ENCODE peak calls at places on chromosomes 1 and 21, in ten cellular contexts. One of them, this sample, is unnamed.

GRCh38 chr1:174726167-174726879 is 273.4 kb upstream of the CACYBP start:
- DNase-seq in G401: peak
- DNase-seq in T-helper 1 cell: no peak
- DNase-seq in GM19239: no peak
- DNase-seq in ecto neural progenitor cell: no peak
- DNase-seq in NCI-H1092 treated with DMSO at 0.1 percent for 48 hours: peak
- DNase-seq in SJCRH30: no peak
- DNase-seq in activated CD4-positive, alpha-beta T cell treated with anti-CD3 and anti-CD28 coated beads for 4 hours: no peak
- DNase-seq in bronchial epithelial cell: peak
- DNase-seq in GM23338: peak
- DNase-seq in this sample: no peak

GRCh38 chr1:68346192-68346808 is 103.5 kb downstream of the RPE65 start:
- DNase-seq in G401: peak
- DNase-seq in T-helper 1 cell: no peak
- DNase-seq in GM19239: no peak
- DNase-seq in ecto neural progenitor cell: no peak
- DNase-seq in NCI-H1092 treated with DMSO at 0.1 percent for 48 hours: peak
- DNase-seq in SJCRH30: no peak
- DNase-seq in activated CD4-positive, alpha-beta T cell treated with anti-CD3 and anti-CD28 coated beads for 4 hours: no peak
- DNase-seq in bronchial epithelial cell: peak
- DNase-seq in GM23338: peak
- DNase-seq in this sample: no peak

GRCh38 chr1:204680051-204680450 is 5.5 kb downstream of the LRRN2 start:
- DNase-seq in G401: no peak
- DNase-seq in T-helper 1 cell: no peak
- DNase-seq in GM19239: no peak
- DNase-seq in ecto neural progenitor cell: no peak
- DNase-seq in NCI-H1092 treated with DMSO at 0.1 percent for 48 hours: no peak
- DNase-seq in SJCRH30: no peak
- DNase-seq in activated CD4-positive, alpha-beta T cell treated with anti-CD3 and anti-CD28 coated beads for 4 hours: no peak
- DNase-seq in bronchial epithelial cell: no peak
- DNase-seq in GM23338: no peak
- DNase-seq in this sample: no peak

GRCh38 chr1:90722874-90723273 is 5.8 kb upstream of the BARHL2 start:
- DNase-seq in G401: no peak
- DNase-seq in T-helper 1 cell: no peak
- DNase-seq in GM19239: no peak
- DNase-seq in ecto neural progenitor cell: no peak
- DNase-seq in NCI-H1092 treated with DMSO at 0.1 percent for 48 hours: no peak
- DNase-seq in SJCRH30: no peak
- DNase-seq in activated CD4-positive, alpha-beta T cell treated with anti-CD3 and anti-CD28 coated beads for 4 hours: no peak
- DNase-seq in bronchial epithelial cell: no peak
- DNase-seq in GM23338: no peak
- DNase-seq in this sample: no peak

GRCh38 chr1:218344814-218345672 is at the start of gene TGFB2:
- DNase-seq in G401: peak
- DNase-seq in T-helper 1 cell: no peak
- DNase-seq in GM19239: no peak
- DNase-seq in ecto neural progenitor cell: peak
- DNase-seq in NCI-H1092 treated with DMSO at 0.1 percent for 48 hours: peak
- DNase-seq in SJCRH30: peak
- DNase-seq in activated CD4-positive, alpha-beta T cell treated with anti-CD3 and anti-CD28 coated beads for 4 hours: no peak
- DNase-seq in bronchial epithelial cell: peak
- DNase-seq in GM23338: peak
- DNase-seq in this sample: no peak

GRCh38 chr1:159132271-159132881 is 39.0 kb upstream of the CADM3 start:
- DNase-seq in G401: peak
- DNase-seq in T-helper 1 cell: peak
- DNase-seq in GM19239: peak
- DNase-seq in ecto neural progenitor cell: peak
- DNase-seq in NCI-H1092 treated with DMSO at 0.1 percent for 48 hours: peak
- DNase-seq in SJCRH30: peak
- DNase-seq in activated CD4-positive, alpha-beta T cell treated with anti-CD3 and anti-CD28 coated beads for 4 hours: peak
- DNase-seq in bronchial epithelial cell: peak
- DNase-seq in GM23338: peak
- DNase-seq in this sample: peak

GRCh38 chr1:11540773-11541160 is 61.8 kb downstream of the DISP3 start:
- DNase-seq in G401: no peak
- DNase-seq in T-helper 1 cell: no peak
- DNase-seq in GM19239: no peak
- DNase-seq in ecto neural progenitor cell: no peak
- DNase-seq in NCI-H1092 treated with DMSO at 0.1 percent for 48 hours: no peak
- DNase-seq in SJCRH30: no peak
- DNase-seq in activated CD4-positive, alpha-beta T cell treated with anti-CD3 and anti-CD28 coated beads for 4 hours: no peak
- DNase-seq in bronchial epithelial cell: no peak
- DNase-seq in GM23338: no peak
- DNase-seq in this sample: no peak

GRCh38 chr1:28640766-28641165 is 2.1 kb downstream of the TAF12 start:
- DNase-seq in G401: no peak
- DNase-seq in T-helper 1 cell: peak
- DNase-seq in GM19239: no peak
- DNase-seq in ecto neural progenitor cell: no peak
- DNase-seq in NCI-H1092 treated with DMSO at 0.1 percent for 48 hours: no peak
- DNase-seq in SJCRH30: no peak
- DNase-seq in activated CD4-positive, alpha-beta T cell treated with anti-CD3 and anti-CD28 coated beads for 4 hours: peak
- DNase-seq in bronchial epithelial cell: peak
- DNase-seq in GM23338: peak
- DNase-seq in this sample: no peak

GRCh38 chr1:150511551-150511950 is 3.6 kb downstream of the ECM1 start:
- DNase-seq in G401: no peak
- DNase-seq in T-helper 1 cell: no peak
- DNase-seq in GM19239: no peak
- DNase-seq in ecto neural progenitor cell: no peak
- DNase-seq in NCI-H1092 treated with DMSO at 0.1 percent for 48 hours: peak
- DNase-seq in SJCRH30: no peak
- DNase-seq in activated CD4-positive, alpha-beta T cell treated with anti-CD3 and anti-CD28 coated beads for 4 hours: no peak
- DNase-seq in bronchial epithelial cell: no peak
- DNase-seq in GM23338: no peak
- DNase-seq in this sample: no peak

GRCh38 chr21:36150192-36150711 is 6.4 kb upstream of the DOP1B start:
- DNase-seq in G401: no peak
- DNase-seq in T-helper 1 cell: no peak
- DNase-seq in GM19239: no peak
- DNase-seq in ecto neural progenitor cell: no peak
- DNase-seq in NCI-H1092 treated with DMSO at 0.1 percent for 48 hours: no peak
- DNase-seq in SJCRH30: no peak
- DNase-seq in activated CD4-positive, alpha-beta T cell treated with anti-CD3 and anti-CD28 coated beads for 4 hours: no peak
- DNase-seq in bronchial epithelial cell: no peak
- DNase-seq in GM23338: no peak
- DNase-seq in this sample: no peak

GRCh38 chr1:81151300-81151699 is 649.4 kb upstream of the ADGRL2 start:
- DNase-seq in G401: no peak
- DNase-seq in T-helper 1 cell: no peak
- DNase-seq in GM19239: no peak
- DNase-seq in ecto neural progenitor cell: no peak
- DNase-seq in NCI-H1092 treated with DMSO at 0.1 percent for 48 hours: no peak
- DNase-seq in SJCRH30: no peak
- DNase-seq in activated CD4-positive, alpha-beta T cell treated with anti-CD3 and anti-CD28 coated beads for 4 hours: no peak
- DNase-seq in bronchial epithelial cell: peak
- DNase-seq in GM23338: no peak
- DNase-seq in this sample: no peak

GRCh38 chr1:107272321-107272720 is 131.5 kb downstream of the NTNG1 start:
- DNase-seq in G401: no peak
- DNase-seq in T-helper 1 cell: no peak
- DNase-seq in GM19239: no peak
- DNase-seq in ecto neural progenitor cell: no peak
- DNase-seq in NCI-H1092 treated with DMSO at 0.1 percent for 48 hours: no peak
- DNase-seq in SJCRH30: no peak
- DNase-seq in activated CD4-positive, alpha-beta T cell treated with anti-CD3 and anti-CD28 coated beads for 4 hours: no peak
- DNase-seq in bronchial epithelial cell: peak
- DNase-seq in GM23338: no peak
- DNase-seq in this sample: no peak

GRCh38 chr1:107534632-107535031 is 393.8 kb downstream of the NTNG1 start:
- DNase-seq in G401: no peak
- DNase-seq in T-helper 1 cell: no peak
- DNase-seq in GM19239: no peak
- DNase-seq in ecto neural progenitor cell: no peak
- DNase-seq in NCI-H1092 treated with DMSO at 0.1 percent for 48 hours: no peak
- DNase-seq in SJCRH30: no peak
- DNase-seq in activated CD4-positive, alpha-beta T cell treated with anti-CD3 and anti-CD28 coated beads for 4 hours: no peak
- DNase-seq in bronchial epithelial cell: no peak
- DNase-seq in GM23338: no peak
- DNase-seq in this sample: no peak

GRCh38 chr1:44292641-44293040 is 62.4 kb downstream of the ERI3 start:
- DNase-seq in G401: no peak
- DNase-seq in T-helper 1 cell: no peak
- DNase-seq in GM19239: no peak
- DNase-seq in ecto neural progenitor cell: no peak
- DNase-seq in NCI-H1092 treated with DMSO at 0.1 percent for 48 hours: no peak
- DNase-seq in SJCRH30: no peak
- DNase-seq in activated CD4-positive, alpha-beta T cell treated with anti-CD3 and anti-CD28 coated beads for 4 hours: no peak
- DNase-seq in bronchial epithelial cell: no peak
- DNase-seq in GM23338: no peak
- DNase-seq in this sample: no peak

GRCh38 chr1:203473281-203473680 is 2.3 kb upstream of the PRELP start:
- DNase-seq in G401: no peak
- DNase-seq in T-helper 1 cell: no peak
- DNase-seq in GM19239: no peak
- DNase-seq in ecto neural progenitor cell: no peak
- DNase-seq in NCI-H1092 treated with DMSO at 0.1 percent for 48 hours: no peak
- DNase-seq in SJCRH30: no peak
- DNase-seq in activated CD4-positive, alpha-beta T cell treated with anti-CD3 and anti-CD28 coated beads for 4 hours: no peak
- DNase-seq in bronchial epithelial cell: no peak
- DNase-seq in GM23338: no peak
- DNase-seq in this sample: no peak

GRCh38 chr1:223545325-223545724 is 120.2 kb downstream of the CAPN8 start:
- DNase-seq in G401: no peak
- DNase-seq in T-helper 1 cell: no peak
- DNase-seq in GM19239: no peak
- DNase-seq in ecto neural progenitor cell: no peak
- DNase-seq in NCI-H1092 treated with DMSO at 0.1 percent for 48 hours: no peak
- DNase-seq in SJCRH30: no peak
- DNase-seq in activated CD4-positive, alpha-beta T cell treated with anti-CD3 and anti-CD28 coated beads for 4 hours: no peak
- DNase-seq in bronchial epithelial cell: no peak
- DNase-seq in GM23338: no peak
- DNase-seq in this sample: no peak

GRCh38 chr1:44924835-44925464 is 61.4 kb downstream of the EIF2B3 start:
- DNase-seq in G401: no peak
- DNase-seq in T-helper 1 cell: no peak
- DNase-seq in GM19239: no peak
- DNase-seq in ecto neural progenitor cell: no peak
- DNase-seq in NCI-H1092 treated with DMSO at 0.1 percent for 48 hours: peak
- DNase-seq in SJCRH30: peak
- DNase-seq in activated CD4-positive, alpha-beta T cell treated with anti-CD3 and anti-CD28 coated beads for 4 hours: no peak
- DNase-seq in bronchial epithelial cell: peak
- DNase-seq in GM23338: peak
- DNase-seq in this sample: no peak

GRCh38 chr1:215114154-215114933 is 31.8 kb downstream of the KCNK2 start:
- DNase-seq in G401: no peak
- DNase-seq in T-helper 1 cell: no peak
- DNase-seq in GM19239: no peak
- DNase-seq in ecto neural progenitor cell: no peak
- DNase-seq in NCI-H1092 treated with DMSO at 0.1 percent for 48 hours: no peak
- DNase-seq in SJCRH30: no peak
- DNase-seq in activated CD4-positive, alpha-beta T cell treated with anti-CD3 and anti-CD28 coated beads for 4 hours: no peak
- DNase-seq in bronchial epithelial cell: peak
- DNase-seq in GM23338: no peak
- DNase-seq in this sample: no peak

GRCh38 chr1:45134468-45134873 is 71.9 kb downstream of the ZSWIM5 start:
- DNase-seq in G401: no peak
- DNase-seq in T-helper 1 cell: no peak
- DNase-seq in GM19239: no peak
- DNase-seq in ecto neural progenitor cell: no peak
- DNase-seq in NCI-H1092 treated with DMSO at 0.1 percent for 48 hours: no peak
- DNase-seq in SJCRH30: no peak
- DNase-seq in activated CD4-positive, alpha-beta T cell treated with anti-CD3 and anti-CD28 coated beads for 4 hours: no peak
- DNase-seq in bronchial epithelial cell: no peak
- DNase-seq in GM23338: no peak
- DNase-seq in this sample: no peak

This sample was measured in WTC11.